ENCODE peak calls at places on chromosomes 11 and 22, in eight cellular contexts. One of them, this sample, is unnamed.

GRCh38 chr11:95149659-95150294 is 60.1 kb downstream of the ENDOD1 start:
- DNase-seq in nephron progenitor cell: peak
- DNase-seq in transverse colon: peak
- DNase-seq in type B pancreatic cell: no peak
- DNase-seq in mammary epithelial cell: peak
- DNase-seq in endodermal cell: peak
- DNase-seq in ovary: no peak
- DNase-seq in AG09309: no peak
- DNase-seq in this sample: no peak

GRCh38 chr11:6757373-6757967 is 14.3 kb downstream of the OR2AG2 start:
- DNase-seq in nephron progenitor cell: peak
- DNase-seq in type B pancreatic cell: no peak
- DNase-seq in endodermal cell: peak
- DNase-seq in AG09309: peak
- DNase-seq in mammary epithelial cell: peak
- DNase-seq in transverse colon: peak
- DNase-seq in ovary: no peak
- DNase-seq in this sample: no peak

GRCh38 chr22:43917523-43917922 is 6.1 kb upstream of the PNPLA3 start:
- DNase-seq in transverse colon: no peak
- DNase-seq in type B pancreatic cell: no peak
- DNase-seq in ovary: no peak
- DNase-seq in AG09309: no peak
- DNase-seq in endodermal cell: no peak
- DNase-seq in nephron progenitor cell: no peak
- DNase-seq in mammary epithelial cell: no peak
- DNase-seq in this sample: no peak

GRCh38 chr11:84437129-84438123 is 1151.3 kb upstream of the CCDC90B start:
- DNase-seq in type B pancreatic cell: no peak
- DNase-seq in endodermal cell: peak
- DNase-seq in AG09309: no peak
- DNase-seq in transverse colon: peak
- DNase-seq in mammary epithelial cell: no peak
- DNase-seq in nephron progenitor cell: peak
- DNase-seq in ovary: no peak
- DNase-seq in this sample: peak

GRCh38 chr11:91986218-91986617 is 238.4 kb upstream of the FAT3 start:
- DNase-seq in type B pancreatic cell: no peak
- DNase-seq in nephron progenitor cell: no peak
- DNase-seq in AG09309: no peak
- DNase-seq in transverse colon: no peak
- DNase-seq in mammary epithelial cell: no peak
- DNase-seq in endodermal cell: no peak
- DNase-seq in ovary: no peak
- DNase-seq in this sample: no peak

GRCh38 chr11:103358251-103358650 is 249.0 kb downstream of the DYNC2H1 start:
- DNase-seq in AG09309: no peak
- DNase-seq in ovary: no peak
- DNase-seq in type B pancreatic cell: no peak
- DNase-seq in nephron progenitor cell: no peak
- DNase-seq in mammary epithelial cell: no peak
- DNase-seq in endodermal cell: no peak
- DNase-seq in transverse colon: no peak
- DNase-seq in this sample: no peak

GRCh38 chr11:1992111-1992510 is 5.5 kb downstream of the H19 start:
- DNase-seq in ovary: peak
- DNase-seq in endodermal cell: no peak
- DNase-seq in mammary epithelial cell: no peak
- DNase-seq in transverse colon: no peak
- DNase-seq in type B pancreatic cell: no peak
- DNase-seq in nephron progenitor cell: no peak
- DNase-seq in AG09309: no peak
- DNase-seq in this sample: no peak

GRCh38 chr11:120565436-120566155 is 54.0 kb downstream of the GRIK4 start:
- DNase-seq in ovary: no peak
- DNase-seq in mammary epithelial cell: peak
- DNase-seq in endodermal cell: peak
- DNase-seq in nephron progenitor cell: no peak
- DNase-seq in type B pancreatic cell: no peak
- DNase-seq in transverse colon: no peak
- DNase-seq in AG09309: no peak
- DNase-seq in this sample: no peak

GRCh38 chr11:34243620-34244493 is 114.0 kb downstream of the ABTB2 start:
- DNase-seq in ovary: no peak
- DNase-seq in AG09309: no peak
- DNase-seq in type B pancreatic cell: no peak
- DNase-seq in transverse colon: peak
- DNase-seq in endodermal cell: peak
- DNase-seq in mammary epithelial cell: peak
- DNase-seq in nephron progenitor cell: no peak
- DNase-seq in this sample: no peak

GRCh38 chr11:67178878-67179277 is 59.8 kb downstream of the KDM2A start:
- DNase-seq in type B pancreatic cell: no peak
- DNase-seq in mammary epithelial cell: no peak
- DNase-seq in transverse colon: no peak
- DNase-seq in ovary: no peak
- DNase-seq in nephron progenitor cell: no peak
- DNase-seq in AG09309: no peak
- DNase-seq in endodermal cell: no peak
- DNase-seq in this sample: no peak

GRCh38 chr11:121237686-121238658 is 54.6 kb upstream of the SC5D start:
- DNase-seq in mammary epithelial cell: peak
- DNase-seq in ovary: no peak
- DNase-seq in nephron progenitor cell: no peak
- DNase-seq in AG09309: peak
- DNase-seq in endodermal cell: peak
- DNase-seq in type B pancreatic cell: no peak
- DNase-seq in transverse colon: no peak
- DNase-seq in this sample: no peak

GRCh38 chr11:8183136-8183535 is 14.3 kb upstream of the RIC3 start:
- DNase-seq in transverse colon: no peak
- DNase-seq in mammary epithelial cell: no peak
- DNase-seq in nephron progenitor cell: no peak
- DNase-seq in type B pancreatic cell: no peak
- DNase-seq in AG09309: no peak
- DNase-seq in ovary: no peak
- DNase-seq in endodermal cell: no peak
- DNase-seq in this sample: no peak

GRCh38 chr22:42711895-42712837 is 8.5 kb downstream of the A4GALT start:
- DNase-seq in mammary epithelial cell: no peak
- DNase-seq in ovary: no peak
- DNase-seq in AG09309: no peak
- DNase-seq in type B pancreatic cell: no peak
- DNase-seq in transverse colon: no peak
- DNase-seq in endodermal cell: no peak
- DNase-seq in nephron progenitor cell: no peak
- DNase-seq in this sample: no peak

GRCh38 chr22:31639640-31640039 is 22.4 kb downstream of the PISD start:
- DNase-seq in mammary epithelial cell: peak
- DNase-seq in transverse colon: peak
- DNase-seq in type B pancreatic cell: no peak
- DNase-seq in ovary: no peak
- DNase-seq in nephron progenitor cell: no peak
- DNase-seq in endodermal cell: no peak
- DNase-seq in AG09309: no peak
- DNase-seq in this sample: no peak

GRCh38 chr22:24088796-24089195 is 77.7 kb downstream of the CABIN1 start:
- DNase-seq in nephron progenitor cell: no peak
- DNase-seq in ovary: no peak
- DNase-seq in mammary epithelial cell: no peak
- DNase-seq in endodermal cell: peak
- DNase-seq in transverse colon: no peak
- DNase-seq in type B pancreatic cell: no peak
- DNase-seq in AG09309: peak
- DNase-seq in this sample: no peak
- TF ChIP-seq CTCF in nephron progenitor cell: no peak
- TF ChIP-seq CTCF in ovary: no peak
- TF ChIP-seq CTCF in mammary epithelial cell: no peak
- TF ChIP-seq CTCF in endodermal cell: peak
- TF ChIP-seq CTCF in transverse colon: no peak
- TF ChIP-seq CTCF in type B pancreatic cell: no peak
- TF ChIP-seq CTCF in AG09309: peak
- TF ChIP-seq CTCF in this sample: no peak

GRCh38 chr11:75144716-75145014 is 6.2 kb upstream of the SLCO2B1 start:
- DNase-seq in ovary: no peak
- DNase-seq in transverse colon: no peak
- DNase-seq in mammary epithelial cell: no peak
- DNase-seq in nephron progenitor cell: no peak
- DNase-seq in type B pancreatic cell: no peak
- DNase-seq in AG09309: no peak
- DNase-seq in endodermal cell: no peak
- DNase-seq in this sample: no peak

GRCh38 chr11:75140269-75141138 is 10.4 kb upstream of the SLCO2B1 start:
- DNase-seq in type B pancreatic cell: peak
- DNase-seq in endodermal cell: peak
- DNase-seq in ovary: peak
- DNase-seq in AG09309: no peak
- DNase-seq in transverse colon: peak
- DNase-seq in nephron progenitor cell: peak
- DNase-seq in mammary epithelial cell: peak
- DNase-seq in this sample: peak

GRCh38 chr11:75143420-75143731 is 7.5 kb upstream of the SLCO2B1 start:
- DNase-seq in transverse colon: no peak
- DNase-seq in mammary epithelial cell: no peak
- DNase-seq in endodermal cell: no peak
- DNase-seq in nephron progenitor cell: no peak
- DNase-seq in ovary: no peak
- DNase-seq in type B pancreatic cell: no peak
- DNase-seq in AG09309: no peak
- DNase-seq in this sample: no peak

GRCh38 chr11:75141166-75141565 is 9.7 kb upstream of the SLCO2B1 start:
- DNase-seq in ovary: no peak
- DNase-seq in endodermal cell: no peak
- DNase-seq in AG09309: no peak
- DNase-seq in type B pancreatic cell: peak
- DNase-seq in mammary epithelial cell: no peak
- DNase-seq in transverse colon: no peak
- DNase-seq in nephron progenitor cell: no peak
- DNase-seq in this sample: no peak

DNA sequence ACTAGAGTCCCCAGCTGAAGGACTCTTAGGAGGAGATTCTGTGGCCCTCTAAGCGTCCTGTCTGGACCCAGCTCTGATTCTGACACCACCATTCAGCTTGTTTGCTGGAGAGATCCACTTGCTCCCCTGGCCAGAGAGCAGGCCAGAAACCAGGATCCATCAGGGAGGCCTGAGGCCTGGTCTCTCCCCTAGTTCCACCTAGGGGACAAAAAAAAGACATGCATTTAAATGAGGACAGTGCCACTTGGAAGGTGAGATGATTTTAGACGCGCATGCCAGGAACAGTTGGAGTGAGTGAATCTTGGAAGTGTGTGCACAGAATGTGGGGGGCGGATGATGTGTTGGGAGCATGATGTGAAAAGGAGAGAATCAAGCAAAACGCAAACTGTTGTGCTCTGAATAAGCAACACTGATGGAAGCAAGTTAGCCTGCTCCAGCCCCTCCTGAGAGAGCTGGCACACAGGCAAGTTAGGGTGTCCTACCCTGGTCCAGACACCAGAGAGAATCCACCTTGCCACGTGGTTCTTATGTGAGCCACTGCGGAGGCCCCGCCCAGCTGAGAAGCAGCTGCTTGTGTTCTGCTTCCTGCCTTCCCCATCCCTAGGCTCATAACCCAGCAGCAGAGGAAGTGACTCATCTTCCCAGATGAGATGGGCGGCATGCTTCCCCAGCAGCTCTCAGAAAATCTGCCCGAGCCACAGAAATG is 8.0 kb upstream of the SLCO2B1 start:
- DNase-seq in endodermal cell: peak
- DNase-seq in AG09309: peak
- DNase-seq in mammary epithelial cell: peak
- DNase-seq in transverse colon: peak
- DNase-seq in nephron progenitor cell: no peak
- DNase-seq in ovary: peak
- DNase-seq in type B pancreatic cell: peak
- DNase-seq in this sample: no peak
- TF ChIP-seq CTCF in endodermal cell: no peak
- TF ChIP-seq CTCF in AG09309: no peak
- TF ChIP-seq CTCF in mammary epithelial cell: peak
- TF ChIP-seq CTCF in transverse colon: no peak
- TF ChIP-seq CTCF in nephron progenitor cell: no peak
- TF ChIP-seq CTCF in ovary: no peak
- TF ChIP-seq CTCF in type B pancreatic cell: no peak
- TF ChIP-seq CTCF in this sample: no peak

DNA sequence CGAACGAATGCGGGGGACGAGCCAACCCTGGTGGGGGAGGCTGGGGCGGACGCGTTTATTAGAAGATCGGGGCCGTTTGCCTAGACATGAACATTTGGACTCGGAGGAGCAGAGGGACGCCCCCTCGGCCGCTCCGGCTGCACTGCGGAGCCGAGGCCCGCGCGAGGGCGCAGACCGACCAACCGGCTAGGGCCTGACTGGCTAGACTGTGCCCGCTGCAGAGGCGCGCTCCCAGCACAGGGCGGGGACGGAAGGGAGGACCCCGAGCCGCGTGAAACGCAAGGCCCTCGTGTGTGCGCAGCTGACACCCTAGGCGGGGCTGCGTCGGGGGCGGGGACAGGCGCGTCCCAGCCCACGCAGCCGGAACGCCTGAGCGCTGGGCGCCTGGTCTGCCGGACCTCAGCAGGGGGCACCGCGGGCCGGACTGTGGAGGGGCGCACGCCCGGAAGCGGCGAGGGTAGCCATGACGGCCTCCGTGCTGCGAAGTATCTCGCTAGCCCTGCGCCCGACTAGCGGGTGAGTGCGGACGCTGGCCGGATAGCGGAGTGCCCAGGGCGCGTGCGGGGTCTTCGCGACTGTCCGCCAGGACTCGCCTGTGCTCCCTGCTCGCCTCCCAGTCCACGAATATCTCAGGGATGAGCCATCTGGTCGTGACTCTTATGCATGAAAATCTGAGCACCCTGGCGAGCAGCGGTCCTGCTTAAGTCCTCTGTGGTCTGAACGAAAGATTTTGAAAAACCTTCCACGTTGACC is at the start of gene MRPL40:
- DNase-seq in AG09309: peak
- DNase-seq in nephron progenitor cell: peak
- DNase-seq in type B pancreatic cell: peak
- DNase-seq in ovary: peak
- DNase-seq in endodermal cell: peak
- DNase-seq in transverse colon: peak
- DNase-seq in mammary epithelial cell: peak
- DNase-seq in this sample: peak
- TF ChIP-seq CTCF in AG09309: no peak
- TF ChIP-seq CTCF in nephron progenitor cell: no peak
- TF ChIP-seq CTCF in type B pancreatic cell: no peak
- TF ChIP-seq CTCF in ovary: peak
- TF ChIP-seq CTCF in endodermal cell: no peak
- TF ChIP-seq CTCF in transverse colon: no peak
- TF ChIP-seq CTCF in mammary epithelial cell: no peak
- TF ChIP-seq CTCF in this sample: no peak

DNA sequence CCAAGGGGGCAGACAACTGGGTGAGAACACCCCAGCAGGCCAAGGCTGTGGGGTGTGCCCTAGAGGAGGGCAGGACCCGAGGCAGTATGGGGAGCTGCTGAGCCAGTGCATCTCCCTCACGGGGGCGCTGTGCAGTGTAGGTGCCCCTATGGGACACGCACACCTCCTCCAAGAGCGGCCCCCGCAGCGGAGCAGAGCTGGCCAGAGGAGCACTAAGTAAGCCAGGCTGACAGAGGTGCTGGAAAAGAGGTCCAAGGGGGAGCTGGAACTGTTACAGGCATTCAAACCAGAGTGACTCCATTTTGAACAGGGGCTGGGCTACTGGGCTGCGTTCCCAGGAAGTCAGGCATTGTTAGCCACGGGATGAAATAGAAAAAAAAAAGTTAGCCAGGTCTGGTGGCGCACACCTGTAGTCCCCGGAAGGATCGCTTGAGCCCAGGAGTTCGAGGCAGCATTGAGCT is 41.8 kb downstream of the TST start:
- DNase-seq in transverse colon: peak
- DNase-seq in mammary epithelial cell: no peak
- DNase-seq in AG09309: no peak
- DNase-seq in nephron progenitor cell: peak
- DNase-seq in ovary: peak
- DNase-seq in endodermal cell: peak
- DNase-seq in type B pancreatic cell: no peak
- DNase-seq in this sample: peak
- TF ChIP-seq CTCF in transverse colon: no peak
- TF ChIP-seq CTCF in mammary epithelial cell: no peak
- TF ChIP-seq CTCF in AG09309: peak
- TF ChIP-seq CTCF in nephron progenitor cell: no peak
- TF ChIP-seq CTCF in ovary: peak
- TF ChIP-seq CTCF in endodermal cell: peak
- TF ChIP-seq CTCF in type B pancreatic cell: peak
- TF ChIP-seq CTCF in this sample: no peak

This sample was measured in mesothelial cell of epicardium.